ENCODE peak calls at places on chromosomes 2 and 18, in five cellular contexts. I is caudate nucleus, L is posterior cingulate gyrus, U is dermis blood vessel endothelial cell, R is uterus. G is an unnamed sample.

GRCh38 chr2:147575106-147575505 is 269.7 kb upstream of the ACVR2A start:
- DNase-seq in I (no peak), L (no peak), U (no peak), R (no peak), G (no peak)

GRCh38 chr2:197273485-197273884 is 37.1 kb downstream of the ANKRD44 start:
- DNase-seq in L (no peak), U (peak; percentile 24), I (no peak), R (peak; percentile 37), G (no peak)

GRCh38 chr2:126696644-126697520 is 40.9 kb downstream of the GYPC start:
- DNase-seq in I (no peak), R (no peak), L (no peak), U (no peak), G (no peak)

GRCh38 chr2:20425371-20425881 is 21.4 kb upstream of the RHOB start:
- DNase-seq in R (peak; percentile 19), L (no peak), U (no peak), I (no peak), G (no peak)

GRCh38 chr2:33022989-33023731 is 76.4 kb downstream of the LTBP1 start:
- DNase-seq in R (no peak), L (no peak), I (no peak), U (peak; percentile 94), G (peak; percentile 36)

GRCh38 chr2:128413014-128413717 is 94.5 kb upstream of the HS6ST1 start:
- DNase-seq in L (no peak), U (no peak), R (peak; percentile 3), I (no peak), G (no peak)

GRCh38 chr18:37403100-37403781 is 162.4 kb downstream of the CELF4 start:
- DNase-seq in I (peak; percentile 20), L (no peak), U (no peak), R (no peak), G (no peak)

GRCh38 chr2:128374001-128374710 is 55.5 kb upstream of the HS6ST1 start:
- DNase-seq in U (no peak), I (no peak), L (peak; percentile 10), R (peak; percentile 19), G (no peak)

GRCh38 chr2:38713311-38713710 is 37.9 kb downstream of the SRSF7 start:
- DNase-seq in U (no peak), L (no peak), I (no peak), R (no peak), G (no peak)

G was measured in A673.